ENCODE peak calls at places on chromosomes 7 and 10, in five cellular contexts. One of them, this sample, is unnamed.

GRCh38 chr10:102240467-102241036 is 760 bp downstream of the PITX3 start:
- DNase-seq in mesothelial cell of epicardium: no peak
- DNase-seq in neural crest cell: no peak
- DNase-seq in epithelial cell of esophagus: no peak
- DNase-seq in ovary: peak
- DNase-seq in this sample: no peak

GRCh38 chr7:100095289-100095688 is 5.9 kb downstream of the MCM7 start:
- DNase-seq in epithelial cell of esophagus: no peak
- DNase-seq in ovary: no peak
- DNase-seq in mesothelial cell of epicardium: no peak
- DNase-seq in neural crest cell: no peak
- DNase-seq in this sample: no peak

GRCh38 chr7:139683137-139683871 is 94.5 kb downstream of the HIPK2 start:
- DNase-seq in epithelial cell of esophagus: peak
- DNase-seq in neural crest cell: no peak
- DNase-seq in ovary: no peak
- DNase-seq in mesothelial cell of epicardium: no peak
- DNase-seq in this sample: no peak

GRCh38 chr7:55423891-55424290 is 58.8 kb downstream of the LANCL2 start:
- DNase-seq in neural crest cell: no peak
- DNase-seq in mesothelial cell of epicardium: no peak
- DNase-seq in ovary: no peak
- DNase-seq in epithelial cell of esophagus: no peak
- DNase-seq in this sample: no peak

GRCh38 chr7:44727346-44728262 is 21.0 kb upstream of the ZMIZ2 start:
- DNase-seq in ovary: no peak
- DNase-seq in epithelial cell of esophagus: peak
- DNase-seq in mesothelial cell of epicardium: no peak
- DNase-seq in neural crest cell: no peak
- DNase-seq in this sample: no peak

GRCh38 chr7:93119191-93119905 is 1.6 kb upstream of the SAMD9 start:
- DNase-seq in ovary: no peak
- DNase-seq in mesothelial cell of epicardium: no peak
- DNase-seq in neural crest cell: no peak
- DNase-seq in epithelial cell of esophagus: peak
- DNase-seq in this sample: no peak

GRCh38 chr7:113561446-113561845 is 357.4 kb downstream of the PPP1R3A start:
- DNase-seq in neural crest cell: no peak
- DNase-seq in mesothelial cell of epicardium: no peak
- DNase-seq in epithelial cell of esophagus: peak
- DNase-seq in ovary: no peak
- DNase-seq in this sample: no peak

GRCh38 chr10:126029999-126030398 is 133.6 kb downstream of the FANK1 start:
- DNase-seq in neural crest cell: no peak
- DNase-seq in ovary: no peak
- DNase-seq in epithelial cell of esophagus: no peak
- DNase-seq in mesothelial cell of epicardium: no peak
- DNase-seq in this sample: no peak

GRCh38 chr7:1919539-1920265 is 249.6 kb downstream of the ELFN1 start:
- DNase-seq in mesothelial cell of epicardium: no peak
- DNase-seq in ovary: no peak
- DNase-seq in neural crest cell: no peak
- DNase-seq in epithelial cell of esophagus: no peak
- DNase-seq in this sample: no peak

GRCh38 chr7:97018775-97019535 is 5.7 kb downstream of the DLX5 start:
- DNase-seq in neural crest cell: no peak
- DNase-seq in mesothelial cell of epicardium: no peak
- DNase-seq in ovary: no peak
- DNase-seq in epithelial cell of esophagus: no peak
- DNase-seq in this sample: no peak

GRCh38 chr7:131608112-131608498 is 51.7 kb upstream of the PODXL start:
- DNase-seq in mesothelial cell of epicardium: no peak
- DNase-seq in epithelial cell of esophagus: no peak
- DNase-seq in ovary: no peak
- DNase-seq in neural crest cell: peak
- DNase-seq in this sample: no peak

GRCh38 chr10:84946984-84947383 is 618.6 kb downstream of the CCSER2 start:
- DNase-seq in neural crest cell: no peak
- DNase-seq in ovary: no peak
- DNase-seq in mesothelial cell of epicardium: no peak
- DNase-seq in epithelial cell of esophagus: no peak
- DNase-seq in this sample: no peak

GRCh38 chr7:87628780-87629569 is 777 bp downstream of the RUNDC3B start:
- DNase-seq in mesothelial cell of epicardium: no peak
- DNase-seq in ovary: peak
- DNase-seq in neural crest cell: peak
- DNase-seq in epithelial cell of esophagus: peak
- DNase-seq in this sample: peak

GRCh38 chr7:137539111-137539715 is 195.7 kb upstream of the PTN start:
- DNase-seq in mesothelial cell of epicardium: no peak
- DNase-seq in epithelial cell of esophagus: peak
- DNase-seq in neural crest cell: no peak
- DNase-seq in ovary: no peak
- DNase-seq in this sample: no peak

GRCh38 chr7:15685358-15686181 is 913 bp downstream of the MEOX2 start:
- DNase-seq in neural crest cell: peak
- DNase-seq in epithelial cell of esophagus: peak
- DNase-seq in ovary: peak
- DNase-seq in mesothelial cell of epicardium: no peak
- DNase-seq in this sample: no peak

GRCh38 chr7:8133955-8134733 is 127.8 kb downstream of the ICA1 start:
- DNase-seq in epithelial cell of esophagus: peak
- DNase-seq in neural crest cell: no peak
- DNase-seq in ovary: no peak
- DNase-seq in mesothelial cell of epicardium: no peak
- DNase-seq in this sample: no peak

GRCh38 chr10:120121768-120122167 is 229.2 kb downstream of the SEC23IP start:
- DNase-seq in epithelial cell of esophagus: no peak
- DNase-seq in mesothelial cell of epicardium: no peak
- DNase-seq in ovary: no peak
- DNase-seq in neural crest cell: no peak
- DNase-seq in this sample: no peak

GRCh38 chr7:71132521-71133231 is 732 bp downstream of the GALNT17 start:
- DNase-seq in ovary: peak
- DNase-seq in mesothelial cell of epicardium: no peak
- DNase-seq in neural crest cell: peak
- DNase-seq in epithelial cell of esophagus: no peak
- DNase-seq in this sample: no peak

GRCh38 chr10:93657757-93658156 is 44.6 kb downstream of the FRA10AC1 start:
- DNase-seq in epithelial cell of esophagus: no peak
- DNase-seq in mesothelial cell of epicardium: no peak
- DNase-seq in neural crest cell: no peak
- DNase-seq in ovary: no peak
- DNase-seq in this sample: no peak

GRCh38 chr7:36614954-36615353 is 109.3 kb downstream of the AOAH start:
- DNase-seq in mesothelial cell of epicardium: no peak
- DNase-seq in ovary: no peak
- DNase-seq in epithelial cell of esophagus: no peak
- DNase-seq in neural crest cell: no peak
- DNase-seq in this sample: no peak

GRCh38 chr7:140326116-140326928 is 72.0 kb downstream of the SLC37A3 start:
- DNase-seq in epithelial cell of esophagus: peak
- DNase-seq in ovary: peak
- DNase-seq in neural crest cell: peak
- DNase-seq in mesothelial cell of epicardium: no peak
- DNase-seq in this sample: no peak

GRCh38 chr7:145915679-145916078 is 200.9 kb upstream of the CNTNAP2 start:
- DNase-seq in ovary: no peak
- DNase-seq in neural crest cell: no peak
- DNase-seq in epithelial cell of esophagus: no peak
- DNase-seq in mesothelial cell of epicardium: no peak
- DNase-seq in this sample: no peak

GRCh38 chr10:86583983-86584382 is 62.4 kb upstream of the WAPL start:
- DNase-seq in ovary: no peak
- DNase-seq in mesothelial cell of epicardium: no peak
- DNase-seq in epithelial cell of esophagus: peak
- DNase-seq in neural crest cell: no peak
- DNase-seq in this sample: no peak
- TF ChIP-seq CTCF in ovary: no peak
- TF ChIP-seq CTCF in mesothelial cell of epicardium: no peak
- TF ChIP-seq CTCF in epithelial cell of esophagus: peak
- TF ChIP-seq CTCF in neural crest cell: no peak
- TF ChIP-seq CTCF in this sample: no peak

GRCh38 chr7:52325237-52325636 is 710.2 kb upstream of the POM121L12 start:
- DNase-seq in mesothelial cell of epicardium: no peak
- DNase-seq in ovary: no peak
- DNase-seq in epithelial cell of esophagus: no peak
- DNase-seq in neural crest cell: no peak
- DNase-seq in this sample: no peak

GRCh38 chr7:52323202-52323746 is 712.2 kb upstream of the POM121L12 start:
- DNase-seq in ovary: no peak
- DNase-seq in mesothelial cell of epicardium: no peak
- DNase-seq in epithelial cell of esophagus: no peak
- DNase-seq in neural crest cell: no peak
- DNase-seq in this sample: no peak

DNA sequence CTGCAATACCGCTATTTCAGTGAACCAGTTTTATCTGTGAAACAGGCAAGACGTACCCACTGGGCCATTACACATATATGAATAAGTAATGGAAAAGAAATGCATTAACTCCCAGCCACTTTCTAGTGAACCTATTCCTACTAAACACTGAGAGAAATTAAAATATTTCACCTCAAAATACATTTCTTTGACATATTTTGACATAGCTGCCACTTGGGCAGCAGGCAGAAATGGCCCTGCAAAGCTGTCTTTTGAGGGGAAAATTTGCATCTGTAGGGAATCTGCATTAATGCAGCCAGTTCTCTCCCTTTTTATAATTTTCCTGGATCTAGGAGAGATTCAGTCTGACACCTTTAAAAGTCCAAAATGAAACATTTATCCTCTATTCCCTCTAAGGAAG is 714.8 kb upstream of the POM121L12 start:
- DNase-seq in neural crest cell: no peak
- DNase-seq in mesothelial cell of epicardium: no peak
- DNase-seq in epithelial cell of esophagus: no peak
- DNase-seq in ovary: no peak
- DNase-seq in this sample: no peak
- TF ChIP-seq CTCF in neural crest cell: no peak
- TF ChIP-seq CTCF in mesothelial cell of epicardium: no peak
- TF ChIP-seq CTCF in epithelial cell of esophagus: no peak
- TF ChIP-seq CTCF in ovary: no peak
- TF ChIP-seq CTCF in this sample: no peak

DNA sequence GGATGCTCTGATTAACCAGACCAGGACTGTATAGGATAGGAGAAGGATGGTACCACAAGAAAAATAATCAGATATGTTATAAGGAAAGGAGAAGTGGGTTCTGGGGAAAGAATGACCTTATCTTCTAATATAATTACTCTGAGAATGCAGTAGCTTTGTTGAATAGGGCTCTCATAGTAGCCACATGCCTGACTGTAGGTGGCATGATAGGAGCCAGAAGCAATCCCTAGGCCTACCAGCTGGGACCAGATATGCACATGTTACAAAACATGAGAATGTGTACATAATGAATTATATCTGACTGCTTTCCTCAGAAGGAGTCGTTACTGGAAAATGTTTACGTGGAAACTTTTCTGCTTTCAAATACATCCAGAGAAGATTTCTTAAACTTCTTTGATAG is 53.2 kb upstream of the FAM3C start:
- DNase-seq in neural crest cell: no peak
- DNase-seq in ovary: no peak
- DNase-seq in epithelial cell of esophagus: peak
- DNase-seq in mesothelial cell of epicardium: no peak
- DNase-seq in this sample: no peak
- TF ChIP-seq CTCF in neural crest cell: no peak
- TF ChIP-seq CTCF in ovary: no peak
- TF ChIP-seq CTCF in epithelial cell of esophagus: peak
- TF ChIP-seq CTCF in mesothelial cell of epicardium: no peak
- TF ChIP-seq CTCF in this sample: no peak

DNA sequence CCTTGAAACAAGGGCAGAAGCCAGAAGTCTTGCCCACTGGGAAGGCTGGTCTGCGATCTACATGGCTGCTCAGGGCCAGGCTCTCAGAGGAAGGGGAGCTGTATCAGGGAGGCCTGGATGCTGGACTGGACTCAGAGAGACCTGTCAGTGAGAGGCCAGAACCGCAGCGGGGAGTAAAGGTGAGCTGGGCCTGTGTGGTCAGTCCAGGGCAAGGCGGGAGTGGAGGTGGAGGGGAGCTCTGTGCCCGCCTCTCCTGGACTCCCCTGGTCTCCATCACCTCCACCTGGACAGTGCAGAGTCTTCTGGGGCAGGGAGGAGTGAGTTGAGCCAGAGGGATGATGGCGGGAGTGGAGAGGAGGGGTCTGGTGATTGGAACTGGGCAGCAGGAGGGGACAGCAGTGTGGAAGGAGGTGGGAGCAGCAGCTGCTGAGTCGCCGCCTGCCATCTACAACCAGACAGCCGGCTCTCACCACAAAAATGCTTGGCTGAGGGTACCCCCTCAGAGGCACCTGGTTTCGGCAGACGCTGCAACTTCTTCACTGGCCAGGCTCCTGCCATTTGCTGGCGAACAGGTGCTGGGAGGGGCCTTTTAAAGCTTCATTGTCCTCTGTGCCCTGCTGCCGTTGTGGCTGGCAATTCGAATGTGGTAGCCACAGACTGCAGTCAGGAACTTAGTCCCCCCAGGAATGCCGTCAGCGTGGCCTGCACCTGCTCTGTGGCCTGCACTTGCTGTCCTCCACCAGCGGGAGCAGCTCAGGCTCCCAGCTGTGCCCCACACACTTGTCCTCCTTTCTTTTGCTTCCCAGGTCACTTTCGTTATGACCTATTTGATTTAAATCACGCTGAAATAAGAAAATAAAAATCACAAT is 3.5 kb downstream of the RASSF4 start:
- DNase-seq in mesothelial cell of epicardium: no peak
- DNase-seq in ovary: no peak
- DNase-seq in neural crest cell: no peak
- DNase-seq in epithelial cell of esophagus: no peak
- DNase-seq in this sample: no peak
- TF ChIP-seq CTCF in mesothelial cell of epicardium: peak
- TF ChIP-seq CTCF in ovary: no peak
- TF ChIP-seq CTCF in neural crest cell: peak
- TF ChIP-seq CTCF in epithelial cell of esophagus: peak
- TF ChIP-seq CTCF in this sample: no peak

DNA sequence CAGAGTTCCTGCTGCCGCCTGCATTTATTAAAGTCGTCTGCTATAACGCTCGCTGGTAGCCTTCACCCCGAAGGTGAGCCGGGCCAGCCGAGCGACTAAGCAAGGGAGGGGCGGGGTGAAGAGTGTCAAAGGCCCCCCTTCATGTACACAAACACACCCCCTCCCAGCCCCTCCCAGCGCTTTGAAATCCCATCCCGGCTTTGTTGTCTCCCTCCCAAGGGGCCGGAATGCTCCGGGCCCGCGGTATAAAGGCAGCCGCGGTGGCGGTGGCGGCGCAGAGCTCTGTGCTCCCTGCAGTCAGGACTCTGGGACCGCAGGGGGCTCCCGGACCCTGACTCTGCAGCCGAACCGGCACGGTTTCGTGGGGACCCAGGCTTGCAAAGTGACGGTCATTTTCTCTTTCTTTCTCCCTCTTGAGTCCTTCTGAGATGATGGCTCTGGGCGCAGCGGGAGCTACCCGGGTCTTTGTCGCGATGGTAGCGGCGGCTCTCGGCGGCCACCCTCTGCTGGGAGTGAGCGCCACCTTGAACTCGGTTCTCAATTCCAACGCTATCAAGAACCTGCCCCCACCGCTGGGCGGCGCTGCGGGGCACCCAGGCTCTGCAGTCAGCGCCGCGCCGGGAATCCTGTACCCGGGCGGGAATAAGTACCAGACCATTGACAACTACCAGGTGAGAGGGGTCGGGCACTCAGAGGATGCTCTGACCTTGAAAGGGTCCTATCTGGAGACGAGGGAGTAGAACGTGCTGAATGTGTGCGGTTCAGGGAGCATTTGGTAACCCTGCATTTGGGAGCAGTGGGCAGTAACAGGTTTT is at the start of gene DKK1:
- DNase-seq in mesothelial cell of epicardium: peak
- DNase-seq in neural crest cell: peak
- DNase-seq in epithelial cell of esophagus: peak
- DNase-seq in ovary: no peak
- DNase-seq in this sample: peak
- TF ChIP-seq CTCF in mesothelial cell of epicardium: peak
- TF ChIP-seq CTCF in neural crest cell: peak
- TF ChIP-seq CTCF in epithelial cell of esophagus: peak
- TF ChIP-seq CTCF in ovary: no peak
- TF ChIP-seq CTCF in this sample: peak

This sample was measured in natural killer cell.